ENCODE peak calls at places on chromosomes 1 and 21, in ten cellular contexts. One of them, this sample, is unnamed. For H3K36me3, the result is how much of the 10 kb centered on the place peaks cover.

GRCh38 chr1:213988639-213989070 is 882 bp downstream of the PROX1 start:
- DNase-seq in pancreas: no peak
- DNase-seq in bronchial epithelial cell: no peak
- DNase-seq in colonic mucosa: no peak
- DNase-seq in tibial artery: no peak
- DNase-seq in lower lobe of right lung: no peak
- DNase-seq in neuronal stem cell: no peak
- DNase-seq in CD4-positive, CD25-positive, alpha-beta regulatory T cell: no peak
- DNase-seq in brain microvascular endothelial cell: no peak
- DNase-seq in endodermal cell: peak
- DNase-seq in this sample: no peak

GRCh38 chr1:176643536-176643935 is 180.6 kb downstream of the PAPPA2 start:
- DNase-seq in pancreas: no peak
- DNase-seq in bronchial epithelial cell: peak
- DNase-seq in colonic mucosa: no peak
- DNase-seq in tibial artery: no peak
- DNase-seq in lower lobe of right lung: no peak
- DNase-seq in neuronal stem cell: no peak
- DNase-seq in CD4-positive, CD25-positive, alpha-beta regulatory T cell: no peak
- DNase-seq in brain microvascular endothelial cell: no peak
- DNase-seq in endodermal cell: no peak
- DNase-seq in this sample: no peak

GRCh38 chr1:17873007-17873675 is 118.0 kb downstream of the ACTL8 start:
- DNase-seq in pancreas: no peak
- DNase-seq in bronchial epithelial cell: peak
- DNase-seq in colonic mucosa: no peak
- DNase-seq in tibial artery: no peak
- DNase-seq in lower lobe of right lung: no peak
- DNase-seq in neuronal stem cell: no peak
- DNase-seq in CD4-positive, CD25-positive, alpha-beta regulatory T cell: no peak
- DNase-seq in brain microvascular endothelial cell: no peak
- DNase-seq in endodermal cell: no peak
- DNase-seq in this sample: peak

GRCh38 chr1:179083031-179083345 is 1.1 kb downstream of the TOR3A start:
- DNase-seq in pancreas: no peak
- DNase-seq in bronchial epithelial cell: no peak
- DNase-seq in colonic mucosa: no peak
- DNase-seq in tibial artery: no peak
- DNase-seq in lower lobe of right lung: no peak
- DNase-seq in neuronal stem cell: no peak
- DNase-seq in CD4-positive, CD25-positive, alpha-beta regulatory T cell: peak
- DNase-seq in brain microvascular endothelial cell: no peak
- DNase-seq in endodermal cell: no peak
- DNase-seq in this sample: no peak

GRCh38 chr1:43994794-43995790 is 3.7 kb downstream of the CCDC24 start:
- DNase-seq in pancreas: no peak
- DNase-seq in bronchial epithelial cell: no peak
- DNase-seq in colonic mucosa: peak
- DNase-seq in tibial artery: no peak
- DNase-seq in lower lobe of right lung: no peak
- DNase-seq in neuronal stem cell: no peak
- DNase-seq in CD4-positive, CD25-positive, alpha-beta regulatory T cell: no peak
- DNase-seq in brain microvascular endothelial cell: no peak
- DNase-seq in endodermal cell: peak
- DNase-seq in this sample: no peak

GRCh38 chr1:51915958-51916357 is 37.4 kb upstream of the NRDC start:
- DNase-seq in pancreas: peak
- DNase-seq in bronchial epithelial cell: no peak
- DNase-seq in colonic mucosa: no peak
- DNase-seq in tibial artery: no peak
- DNase-seq in lower lobe of right lung: no peak
- DNase-seq in neuronal stem cell: no peak
- DNase-seq in CD4-positive, CD25-positive, alpha-beta regulatory T cell: no peak
- DNase-seq in brain microvascular endothelial cell: no peak
- DNase-seq in endodermal cell: no peak
- DNase-seq in this sample: no peak

GRCh38 chr1:240044620-240045019 is 47.1 kb upstream of the FMN2 start:
- DNase-seq in pancreas: no peak
- DNase-seq in bronchial epithelial cell: no peak
- DNase-seq in colonic mucosa: no peak
- DNase-seq in tibial artery: no peak
- DNase-seq in lower lobe of right lung: no peak
- DNase-seq in neuronal stem cell: no peak
- DNase-seq in CD4-positive, CD25-positive, alpha-beta regulatory T cell: no peak
- DNase-seq in brain microvascular endothelial cell: no peak
- DNase-seq in endodermal cell: no peak
- DNase-seq in this sample: no peak

GRCh38 chr21:41875086-41875485 is 4.1 kb downstream of the PRDM15 start:
- DNase-seq in pancreas: no peak
- DNase-seq in bronchial epithelial cell: no peak
- DNase-seq in colonic mucosa: no peak
- DNase-seq in tibial artery: no peak
- DNase-seq in lower lobe of right lung: no peak
- DNase-seq in neuronal stem cell: no peak
- DNase-seq in CD4-positive, CD25-positive, alpha-beta regulatory T cell: no peak
- DNase-seq in brain microvascular endothelial cell: no peak
- DNase-seq in endodermal cell: peak
- DNase-seq in this sample: no peak

GRCh38 chr1:235929216-235929615 is 62.5 kb upstream of the LYST start:
- DNase-seq in pancreas: no peak
- DNase-seq in bronchial epithelial cell: peak
- DNase-seq in colonic mucosa: no peak
- DNase-seq in tibial artery: no peak
- DNase-seq in lower lobe of right lung: no peak
- DNase-seq in neuronal stem cell: no peak
- DNase-seq in CD4-positive, CD25-positive, alpha-beta regulatory T cell: no peak
- DNase-seq in brain microvascular endothelial cell: no peak
- DNase-seq in endodermal cell: no peak
- DNase-seq in this sample: no peak

GRCh38 chr1:31760901-31761470 is 3.2 kb downstream of the ADGRB2 start:
- DNase-seq in pancreas: peak
- DNase-seq in bronchial epithelial cell: peak
- DNase-seq in colonic mucosa: peak
- DNase-seq in tibial artery: peak
- DNase-seq in lower lobe of right lung: peak
- DNase-seq in neuronal stem cell: peak
- DNase-seq in CD4-positive, CD25-positive, alpha-beta regulatory T cell: peak
- DNase-seq in brain microvascular endothelial cell: peak
- DNase-seq in endodermal cell: peak
- DNase-seq in this sample: peak
- H3K36me3 ChIP-seq in pancreas: under half
- H3K36me3 ChIP-seq in bronchial epithelial cell: under half
- H3K36me3 ChIP-seq in colonic mucosa: under half
- H3K36me3 ChIP-seq in tibial artery: under half
- H3K36me3 ChIP-seq in lower lobe of right lung: under half
- H3K36me3 ChIP-seq in neuronal stem cell: under half
- H3K36me3 ChIP-seq in CD4-positive, CD25-positive, alpha-beta regulatory T cell: under half
- H3K36me3 ChIP-seq in brain microvascular endothelial cell: under half
- H3K36me3 ChIP-seq in endodermal cell: under half
- H3K36me3 ChIP-seq in this sample: under half

DNA sequence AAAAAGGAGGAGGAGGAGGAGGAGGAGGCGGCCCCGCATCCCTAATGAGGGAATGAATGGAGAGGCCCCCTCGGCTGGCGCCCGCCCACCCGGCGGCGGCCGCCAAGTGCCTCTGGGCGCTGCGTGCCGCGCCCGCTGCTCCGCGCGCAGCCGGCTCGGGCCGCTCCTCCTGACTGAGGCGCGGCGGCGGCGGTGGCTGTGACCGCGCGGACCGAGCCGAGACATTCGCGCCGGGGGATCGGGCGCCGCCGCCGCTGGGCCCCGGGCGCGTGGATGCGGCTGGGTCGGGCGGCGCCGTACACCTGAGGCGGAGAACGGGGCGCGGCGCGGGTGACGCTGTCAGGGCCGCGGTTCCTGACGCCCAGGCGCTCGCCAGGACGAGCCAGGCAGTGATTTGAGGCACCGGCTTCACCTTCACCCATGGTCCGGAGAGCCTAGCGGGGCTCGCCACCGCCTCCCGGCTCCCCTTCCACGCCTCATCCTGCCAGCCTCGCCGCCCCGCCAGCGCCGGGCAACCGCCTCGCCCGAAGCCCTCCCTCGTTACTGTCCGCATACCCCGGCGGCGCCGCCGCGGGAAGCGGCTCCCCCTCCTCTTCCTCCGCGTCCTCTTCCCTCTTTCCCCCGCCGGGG is at the start of gene MARK1:
- DNase-seq in pancreas: peak
- DNase-seq in bronchial epithelial cell: peak
- DNase-seq in colonic mucosa: peak
- DNase-seq in tibial artery: peak
- DNase-seq in lower lobe of right lung: peak
- DNase-seq in neuronal stem cell: peak
- DNase-seq in CD4-positive, CD25-positive, alpha-beta regulatory T cell: no peak
- DNase-seq in brain microvascular endothelial cell: no peak
- DNase-seq in endodermal cell: peak
- DNase-seq in this sample: peak
- H3K36me3 ChIP-seq in pancreas: under half
- H3K36me3 ChIP-seq in bronchial epithelial cell: under half
- H3K36me3 ChIP-seq in colonic mucosa: under half
- H3K36me3 ChIP-seq in tibial artery: under half
- H3K36me3 ChIP-seq in lower lobe of right lung: under half
- H3K36me3 ChIP-seq in neuronal stem cell: under half
- H3K36me3 ChIP-seq in CD4-positive, CD25-positive, alpha-beta regulatory T cell: under half
- H3K36me3 ChIP-seq in brain microvascular endothelial cell: under half
- H3K36me3 ChIP-seq in endodermal cell: under half
- H3K36me3 ChIP-seq in this sample: under half

GRCh38 chr1:110038271-110038670 is 3.8 kb downstream of the STRIP1 start:
- DNase-seq in pancreas: no peak
- DNase-seq in bronchial epithelial cell: no peak
- DNase-seq in colonic mucosa: no peak
- DNase-seq in tibial artery: no peak
- DNase-seq in lower lobe of right lung: no peak
- DNase-seq in neuronal stem cell: no peak
- DNase-seq in CD4-positive, CD25-positive, alpha-beta regulatory T cell: no peak
- DNase-seq in brain microvascular endothelial cell: no peak
- DNase-seq in endodermal cell: no peak
- DNase-seq in this sample: no peak

GRCh38 chr1:110047463-110047862 is 13.0 kb downstream of the STRIP1 start:
- DNase-seq in pancreas: no peak
- DNase-seq in bronchial epithelial cell: no peak
- DNase-seq in colonic mucosa: no peak
- DNase-seq in tibial artery: no peak
- DNase-seq in lower lobe of right lung: no peak
- DNase-seq in neuronal stem cell: no peak
- DNase-seq in CD4-positive, CD25-positive, alpha-beta regulatory T cell: no peak
- DNase-seq in brain microvascular endothelial cell: no peak
- DNase-seq in endodermal cell: no peak
- DNase-seq in this sample: no peak

GRCh38 chr1:110040548-110040947 is 6.1 kb downstream of the STRIP1 start:
- DNase-seq in pancreas: no peak
- DNase-seq in bronchial epithelial cell: peak
- DNase-seq in colonic mucosa: no peak
- DNase-seq in tibial artery: no peak
- DNase-seq in lower lobe of right lung: no peak
- DNase-seq in neuronal stem cell: no peak
- DNase-seq in CD4-positive, CD25-positive, alpha-beta regulatory T cell: no peak
- DNase-seq in brain microvascular endothelial cell: no peak
- DNase-seq in endodermal cell: no peak
- DNase-seq in this sample: no peak

GRCh38 chr1:110039641-110040040 is 5.2 kb downstream of the STRIP1 start:
- DNase-seq in pancreas: no peak
- DNase-seq in bronchial epithelial cell: no peak
- DNase-seq in colonic mucosa: no peak
- DNase-seq in tibial artery: no peak
- DNase-seq in lower lobe of right lung: no peak
- DNase-seq in neuronal stem cell: no peak
- DNase-seq in CD4-positive, CD25-positive, alpha-beta regulatory T cell: no peak
- DNase-seq in brain microvascular endothelial cell: no peak
- DNase-seq in endodermal cell: no peak
- DNase-seq in this sample: no peak

GRCh38 chr1:110042981-110043380 is 8.6 kb downstream of the STRIP1 start:
- DNase-seq in pancreas: no peak
- DNase-seq in bronchial epithelial cell: no peak
- DNase-seq in colonic mucosa: no peak
- DNase-seq in tibial artery: no peak
- DNase-seq in lower lobe of right lung: no peak
- DNase-seq in neuronal stem cell: no peak
- DNase-seq in CD4-positive, CD25-positive, alpha-beta regulatory T cell: no peak
- DNase-seq in brain microvascular endothelial cell: no peak
- DNase-seq in endodermal cell: no peak
- DNase-seq in this sample: no peak
- H3K36me3 ChIP-seq in pancreas: half or more
- H3K36me3 ChIP-seq in bronchial epithelial cell: half or more
- H3K36me3 ChIP-seq in colonic mucosa: half or more
- H3K36me3 ChIP-seq in tibial artery: half or more
- H3K36me3 ChIP-seq in lower lobe of right lung: half or more
- H3K36me3 ChIP-seq in neuronal stem cell: half or more
- H3K36me3 ChIP-seq in CD4-positive, CD25-positive, alpha-beta regulatory T cell: half or more
- H3K36me3 ChIP-seq in brain microvascular endothelial cell: half or more
- H3K36me3 ChIP-seq in endodermal cell: half or more
- H3K36me3 ChIP-seq in this sample: half or more

GRCh38 chr1:162663086-162663485 is 30.8 kb downstream of the DDR2 start:
- DNase-seq in pancreas: no peak
- DNase-seq in bronchial epithelial cell: peak
- DNase-seq in colonic mucosa: no peak
- DNase-seq in tibial artery: no peak
- DNase-seq in lower lobe of right lung: no peak
- DNase-seq in neuronal stem cell: no peak
- DNase-seq in CD4-positive, CD25-positive, alpha-beta regulatory T cell: no peak
- DNase-seq in brain microvascular endothelial cell: peak
- DNase-seq in endodermal cell: no peak
- DNase-seq in this sample: no peak

GRCh38 chr1:162663589-162664030 is 31.3 kb downstream of the DDR2 start:
- DNase-seq in pancreas: no peak
- DNase-seq in bronchial epithelial cell: peak
- DNase-seq in colonic mucosa: no peak
- DNase-seq in tibial artery: peak
- DNase-seq in lower lobe of right lung: no peak
- DNase-seq in neuronal stem cell: peak
- DNase-seq in CD4-positive, CD25-positive, alpha-beta regulatory T cell: no peak
- DNase-seq in brain microvascular endothelial cell: peak
- DNase-seq in endodermal cell: peak
- DNase-seq in this sample: no peak

GRCh38 chr1:162662013-162662412 is 29.7 kb downstream of the DDR2 start:
- DNase-seq in pancreas: no peak
- DNase-seq in bronchial epithelial cell: no peak
- DNase-seq in colonic mucosa: no peak
- DNase-seq in tibial artery: no peak
- DNase-seq in lower lobe of right lung: no peak
- DNase-seq in neuronal stem cell: no peak
- DNase-seq in CD4-positive, CD25-positive, alpha-beta regulatory T cell: no peak
- DNase-seq in brain microvascular endothelial cell: no peak
- DNase-seq in endodermal cell: no peak
- DNase-seq in this sample: no peak

GRCh38 chr1:162660598-162660997 is 28.3 kb downstream of the DDR2 start:
- DNase-seq in pancreas: no peak
- DNase-seq in bronchial epithelial cell: no peak
- DNase-seq in colonic mucosa: no peak
- DNase-seq in tibial artery: no peak
- DNase-seq in lower lobe of right lung: no peak
- DNase-seq in neuronal stem cell: no peak
- DNase-seq in CD4-positive, CD25-positive, alpha-beta regulatory T cell: no peak
- DNase-seq in brain microvascular endothelial cell: no peak
- DNase-seq in endodermal cell: no peak
- DNase-seq in this sample: no peak

DNA sequence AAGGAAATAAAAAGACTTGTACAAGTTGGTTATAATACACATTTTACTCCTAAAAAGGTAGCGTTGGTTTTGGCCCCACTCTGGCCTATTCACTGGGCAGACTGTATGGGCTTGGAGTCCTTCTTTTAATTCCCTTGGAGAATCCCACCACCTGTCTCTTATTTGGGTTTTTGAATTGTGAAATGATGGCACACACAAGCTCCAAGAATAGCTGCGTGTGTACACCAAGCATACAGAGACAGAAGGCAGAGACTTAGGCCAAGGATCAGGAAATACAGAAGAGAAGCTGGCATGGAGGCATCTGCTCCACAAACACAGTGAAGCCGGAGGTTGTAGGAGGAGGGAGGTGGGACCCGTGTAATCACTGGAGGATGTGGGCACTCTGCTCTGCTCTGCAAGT is 29.1 kb downstream of the DDR2 start:
- DNase-seq in pancreas: no peak
- DNase-seq in bronchial epithelial cell: no peak
- DNase-seq in colonic mucosa: no peak
- DNase-seq in tibial artery: no peak
- DNase-seq in lower lobe of right lung: no peak
- DNase-seq in neuronal stem cell: no peak
- DNase-seq in CD4-positive, CD25-positive, alpha-beta regulatory T cell: no peak
- DNase-seq in brain microvascular endothelial cell: no peak
- DNase-seq in endodermal cell: no peak
- DNase-seq in this sample: no peak
- H3K36me3 ChIP-seq in pancreas: under half
- H3K36me3 ChIP-seq in bronchial epithelial cell: under half
- H3K36me3 ChIP-seq in colonic mucosa: under half
- H3K36me3 ChIP-seq in tibial artery: under half
- H3K36me3 ChIP-seq in lower lobe of right lung: under half
- H3K36me3 ChIP-seq in neuronal stem cell: under half
- H3K36me3 ChIP-seq in CD4-positive, CD25-positive, alpha-beta regulatory T cell: under half
- H3K36me3 ChIP-seq in brain microvascular endothelial cell: under half
- H3K36me3 ChIP-seq in endodermal cell: under half
- H3K36me3 ChIP-seq in this sample: under half

This sample was measured in heart left ventricle.